ENCODE peak calls at places on chromosomes 3 and 15, in four cellular contexts. One of them, this sample, is unnamed.
A peak's percentile ranks its signal among the peaks of the same experiment; 100 is the strongest.

GRCh38 chr3:59116138-59116537 is 66.3 kb upstream of the CFAP20DC start:
- DNase-seq in heart left ventricle: no peak
- DNase-seq in HCT116: no peak
- DNase-seq in MM.1S: no peak
- DNase-seq in this sample: no peak

GRCh38 chr3:35592589-35593295 is 46.6 kb upstream of the ARPP21 start:
- DNase-seq in heart left ventricle: no peak
- DNase-seq in HCT116: no peak
- DNase-seq in MM.1S: no peak
- DNase-seq in this sample: no peak

GRCh38 chr3:85432081-85432480 is 473.3 kb downstream of the CADM2 start:
- DNase-seq in heart left ventricle: no peak
- DNase-seq in HCT116: no peak
- DNase-seq in MM.1S: no peak
- DNase-seq in this sample: no peak

GRCh38 chr15:39934415-39935044 is 615 bp downstream of the EIF2AK4 start:
- DNase-seq in heart left ventricle: no peak
- DNase-seq in HCT116: no peak
- DNase-seq in MM.1S: no peak
- DNase-seq in this sample: no peak

GRCh38 chr3:106631378-106632083 is 745.7 kb upstream of the CCDC54 start:
- DNase-seq in heart left ventricle: no peak
- DNase-seq in HCT116: no peak
- DNase-seq in MM.1S: no peak
- DNase-seq in this sample: no peak

GRCh38 chr15:33067456-33067855 is 127.1 kb downstream of the FMN1 start:
- DNase-seq in heart left ventricle: no peak
- DNase-seq in HCT116: no peak
- DNase-seq in MM.1S: no peak
- DNase-seq in this sample: no peak

GRCh38 chr3:84547971-84548970 is 410.5 kb upstream of the CADM2 start:
- DNase-seq in heart left ventricle: no peak
- DNase-seq in HCT116: no peak
- DNase-seq in MM.1S: peak; percentile 48
- DNase-seq in this sample: peak; percentile 31

GRCh38 chr3:32403663-32404062 is 12.0 kb downstream of the CMTM7 start:
- DNase-seq in heart left ventricle: no peak
- DNase-seq in HCT116: no peak
- DNase-seq in MM.1S: no peak
- DNase-seq in this sample: no peak

GRCh38 chr3:186057594-186057993 is 51.3 kb downstream of the ETV5 start:
- DNase-seq in heart left ventricle: no peak
- DNase-seq in HCT116: no peak
- DNase-seq in MM.1S: no peak
- DNase-seq in this sample: peak; percentile 22

GRCh38 chr3:124059580-124059979 is 67.7 kb upstream of the ROPN1 start:
- DNase-seq in heart left ventricle: no peak
- DNase-seq in HCT116: no peak
- DNase-seq in MM.1S: no peak
- DNase-seq in this sample: no peak

GRCh38 chr3:139307601-139308146 is 36.1 kb upstream of the MRPS22 start:
- DNase-seq in heart left ventricle: no peak
- DNase-seq in HCT116: no peak
- DNase-seq in MM.1S: no peak
- DNase-seq in this sample: no peak

GRCh38 chr3:95738045-95738444 is 1076.3 kb upstream of the EPHA6 start:
- DNase-seq in heart left ventricle: no peak
- DNase-seq in HCT116: no peak
- DNase-seq in MM.1S: no peak
- DNase-seq in this sample: no peak

GRCh38 chr15:88800026-88800425 is 3.2 kb upstream of the ACAN start:
- DNase-seq in heart left ventricle: no peak
- DNase-seq in HCT116: no peak
- DNase-seq in MM.1S: no peak
- DNase-seq in this sample: no peak

GRCh38 chr15:84749111-84749991 is 959 bp downstream of the ZNF592 start:
- DNase-seq in heart left ventricle: peak; percentile 41
- DNase-seq in HCT116: no peak
- DNase-seq in MM.1S: peak; percentile 33
- DNase-seq in this sample: no peak

GRCh38 chr3:43790060-43790459 is 99.3 kb downstream of the ABHD5 start:
- DNase-seq in heart left ventricle: no peak
- DNase-seq in HCT116: no peak
- DNase-seq in MM.1S: no peak
- DNase-seq in this sample: no peak

GRCh38 chr3:44529927-44530326 is 25.1 kb upstream of the ZKSCAN7 start:
- DNase-seq in heart left ventricle: no peak
- DNase-seq in HCT116: peak; percentile 10
- DNase-seq in MM.1S: peak; percentile 18
- DNase-seq in this sample: no peak

GRCh38 chr3:149659173-149659468 is 1.3 kb upstream of the WWTR1 start:
- DNase-seq in heart left ventricle: no peak
- DNase-seq in HCT116: no peak
- DNase-seq in MM.1S: no peak
- DNase-seq in this sample: no peak

GRCh38 chr3:55531266-55531665 is 44.2 kb upstream of the WNT5A start:
- DNase-seq in heart left ventricle: no peak
- DNase-seq in HCT116: no peak
- DNase-seq in MM.1S: no peak
- DNase-seq in this sample: no peak

GRCh38 chr15:74844319-74845207 is 1.6 kb upstream of the ULK3 start:
- DNase-seq in heart left ventricle: no peak
- DNase-seq in HCT116: no peak
- DNase-seq in MM.1S: no peak
- DNase-seq in this sample: no peak

GRCh38 chr3:34024447-34025240 is 226.2 kb downstream of the PDCD6IP start:
- DNase-seq in heart left ventricle: no peak
- DNase-seq in HCT116: no peak
- DNase-seq in MM.1S: no peak
- DNase-seq in this sample: no peak

GRCh38 chr3:129160891-129161859 is at the start of gene ISY1:
- DNase-seq in heart left ventricle: peak; percentile 92
- DNase-seq in HCT116: peak; percentile 97
- DNase-seq in MM.1S: peak; percentile 95
- DNase-seq in this sample: peak; percentile 84

GRCh38 chr3:71245052-71245488 is 338.5 kb downstream of the FOXP1 start:
- DNase-seq in heart left ventricle: no peak
- DNase-seq in HCT116: no peak
- DNase-seq in MM.1S: no peak
- DNase-seq in this sample: no peak

GRCh38 chr3:59502806-59503205 is 453.0 kb upstream of the CFAP20DC start:
- DNase-seq in heart left ventricle: no peak
- DNase-seq in HCT116: no peak
- DNase-seq in MM.1S: no peak
- DNase-seq in this sample: no peak

GRCh38 chr3:9078561-9079240 is 115.4 kb upstream of the RAD18 start:
- DNase-seq in heart left ventricle: no peak
- DNase-seq in HCT116: peak; percentile 3
- DNase-seq in MM.1S: no peak
- DNase-seq in this sample: no peak

GRCh38 chr3:66898155-66898554 is 100.0 kb upstream of the KBTBD8 start:
- DNase-seq in heart left ventricle: no peak
- DNase-seq in HCT116: no peak
- DNase-seq in MM.1S: no peak
- DNase-seq in this sample: no peak

GRCh38 chr15:56528136-56528535 is 63.2 kb upstream of the MNS1 start:
- DNase-seq in heart left ventricle: no peak
- DNase-seq in HCT116: no peak
- DNase-seq in MM.1S: no peak
- DNase-seq in this sample: no peak

GRCh38 chr3:192514081-192514753 is 213.1 kb downstream of the FGF12 start:
- DNase-seq in heart left ventricle: no peak
- DNase-seq in HCT116: no peak
- DNase-seq in MM.1S: no peak
- DNase-seq in this sample: no peak

GRCh38 chr15:66408690-66409089 is 22.0 kb downstream of the MAP2K1 start:
- DNase-seq in heart left ventricle: no peak
- DNase-seq in HCT116: no peak
- DNase-seq in MM.1S: no peak
- DNase-seq in this sample: no peak

GRCh38 chr3:111737056-111737711 is 121.9 kb upstream of the PHLDB2 start:
- DNase-seq in heart left ventricle: peak; percentile 61
- DNase-seq in HCT116: no peak
- DNase-seq in MM.1S: no peak
- DNase-seq in this sample: no peak

GRCh38 chr3:141328286-141329166 is 39.8 kb upstream of the ZBTB38 start:
- DNase-seq in heart left ventricle: no peak
- DNase-seq in HCT116: no peak
- DNase-seq in MM.1S: no peak
- DNase-seq in this sample: no peak

GRCh38 chr3:155302891-155303290 is 9.4 kb upstream of the STRIT1 start:
- DNase-seq in heart left ventricle: no peak
- DNase-seq in HCT116: no peak
- DNase-seq in MM.1S: peak; percentile 4
- DNase-seq in this sample: no peak

GRCh38 chr3:141335531-141336042 is 32.7 kb upstream of the ZBTB38 start:
- DNase-seq in heart left ventricle: no peak
- DNase-seq in HCT116: no peak
- DNase-seq in MM.1S: no peak
- DNase-seq in this sample: no peak

GRCh38 chr3:29203846-29204245 is 77.0 kb upstream of the RBMS3 start:
- DNase-seq in heart left ventricle: no peak
- DNase-seq in HCT116: no peak
- DNase-seq in MM.1S: no peak
- DNase-seq in this sample: no peak

GRCh38 chr3:187368765-187369450 is 723 bp downstream of the RTP4 start:
- DNase-seq in heart left ventricle: no peak
- DNase-seq in HCT116: no peak
- DNase-seq in MM.1S: peak; percentile 75
- DNase-seq in this sample: no peak

GRCh38 chr3:197345381-197345780 is 47.0 kb upstream of the DLG1 start:
- DNase-seq in heart left ventricle: no peak
- DNase-seq in HCT116: no peak
- DNase-seq in MM.1S: no peak
- DNase-seq in this sample: no peak
- H3K36me3 ChIP-seq in heart left ventricle: no peaks in the 10 kb centered on the region
- H3K36me3 ChIP-seq in HCT116: no peaks in the 10 kb centered on the region
- H3K36me3 ChIP-seq in MM.1S: no peaks in the 10 kb centered on the region
- H3K36me3 ChIP-seq in this sample: no peaks in the 10 kb centered on the region

DNA sequence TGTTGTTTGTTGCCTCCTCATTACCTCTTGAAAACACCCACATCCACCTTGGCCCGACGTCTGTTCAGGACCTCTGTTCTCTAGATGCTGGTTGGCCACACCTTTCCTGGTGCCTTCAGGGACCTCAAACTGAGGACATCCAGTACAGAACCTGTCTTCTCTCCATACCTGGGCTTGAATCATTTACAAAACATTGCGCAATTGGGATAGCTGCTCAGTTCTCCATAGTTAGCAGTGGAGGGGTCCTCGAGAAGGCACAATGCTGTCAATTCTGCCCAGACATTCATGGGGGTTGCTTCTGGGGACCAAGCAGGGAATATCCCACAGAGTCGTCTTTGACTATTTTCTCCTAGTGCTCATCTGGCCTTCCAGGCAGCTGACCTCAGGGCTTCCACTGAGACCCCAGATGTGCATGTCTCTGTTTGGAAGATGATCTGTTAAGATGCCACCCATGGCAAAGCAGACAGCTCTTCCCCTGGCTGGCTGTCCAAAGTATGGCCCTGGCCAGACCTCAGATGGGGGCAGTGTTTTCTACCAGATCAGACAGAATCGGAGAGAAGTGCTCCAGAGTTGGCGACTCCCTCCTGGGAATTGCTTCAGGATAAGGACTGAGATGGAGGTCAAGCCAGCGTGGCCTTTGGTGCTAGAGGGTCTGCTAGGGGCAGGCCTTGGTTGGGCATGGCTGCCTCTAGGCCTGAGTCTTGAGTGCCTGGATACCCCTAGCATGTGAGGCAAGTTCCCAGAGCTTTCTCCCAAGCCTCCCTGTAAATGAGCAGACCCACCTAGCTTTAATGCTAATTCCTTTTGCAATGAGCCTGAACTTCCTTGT is 46.1 kb downstream of the CHCHD6 start:
- DNase-seq in heart left ventricle: no peak
- DNase-seq in HCT116: no peak
- DNase-seq in MM.1S: no peak
- DNase-seq in this sample: no peak
- H3K4me3 ChIP-seq in heart left ventricle: no peak overlapping the region
- H3K4me3 ChIP-seq in HCT116: no peak overlapping the region
- H3K4me3 ChIP-seq in MM.1S: no peak overlapping the region
- H3K4me3 ChIP-seq in this sample: no peak overlapping the region

GRCh38 chr3:159902531-159903314 is 85.9 kb upstream of the IL12A start:
- DNase-seq in heart left ventricle: no peak
- DNase-seq in HCT116: no peak
- DNase-seq in MM.1S: no peak
- DNase-seq in this sample: no peak
- H3K27ac ChIP-seq in heart left ventricle: no peak overlapping the region
- H3K27ac ChIP-seq in HCT116: no peak overlapping the region
- H3K27ac ChIP-seq in MM.1S: no peak overlapping the region
- H3K27ac ChIP-seq in this sample: no peak overlapping the region

DNA sequence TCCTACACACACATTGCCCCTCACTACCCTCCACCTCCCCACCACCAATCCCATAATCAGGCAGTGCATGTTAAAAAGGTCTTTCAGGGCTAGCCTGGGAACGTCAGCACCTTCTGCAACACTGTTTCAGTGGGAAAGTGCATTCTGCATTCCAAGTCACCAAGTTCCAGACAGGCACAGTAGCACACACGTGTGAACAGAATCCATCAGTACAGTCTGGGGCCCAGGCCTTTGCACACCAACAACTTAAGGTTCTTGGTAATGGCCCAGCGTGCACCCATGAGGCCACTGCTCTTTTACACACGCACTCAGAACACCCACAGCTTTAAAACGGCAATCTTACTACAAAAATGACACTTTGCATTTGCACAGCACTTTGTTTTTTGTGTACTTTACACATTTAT is 1.2 kb downstream of the ANXA2 start:
- DNase-seq in heart left ventricle: no peak
- DNase-seq in HCT116: no peak
- DNase-seq in MM.1S: no peak
- DNase-seq in this sample: no peak
- H3K36me3 ChIP-seq in heart left ventricle: peaks cover 36% of the 10 kb centered on the region
- H3K36me3 ChIP-seq in HCT116: peaks cover 38% of the 10 kb centered on the region
- H3K36me3 ChIP-seq in MM.1S: no peaks in the 10 kb centered on the region
- H3K36me3 ChIP-seq in this sample: no peaks in the 10 kb centered on the region

GRCh38 chr3:122679085-122679466 is 1.6 kb upstream of the PARP14 start:
- DNase-seq in heart left ventricle: peak; percentile 82
- DNase-seq in HCT116: peak; percentile 72
- DNase-seq in MM.1S: peak; percentile 80
- DNase-seq in this sample: peak; percentile 58
- H3K4me3 ChIP-seq in heart left ventricle: peak overlapping the region; percentile 68
- H3K4me3 ChIP-seq in HCT116: peak overlapping the region; percentile 77
- H3K4me3 ChIP-seq in MM.1S: peak overlapping the region; percentile 92
- H3K4me3 ChIP-seq in this sample: no peak overlapping the region

GRCh38 chr3:194257030-194257657 is 94.0 kb downstream of the CPN2 start:
- DNase-seq in heart left ventricle: no peak
- DNase-seq in HCT116: no peak
- DNase-seq in MM.1S: no peak
- DNase-seq in this sample: no peak
- H3K27ac ChIP-seq in heart left ventricle: no peak overlapping the region
- H3K27ac ChIP-seq in HCT116: no peak overlapping the region
- H3K27ac ChIP-seq in MM.1S: no peak overlapping the region
- H3K27ac ChIP-seq in this sample: no peak overlapping the region